ENCODE peak calls at places on chromosomes 12 and 14, in seven cellular contexts. K, Q, M, G, W, N and Z are unnamed samples.

GRCh38 chr14:99564256-99564902 is 39.6 kb downstream of the CCDC85C start:
- DNase-seq in G (peak), K (peak), Q (no peak), M (peak), N (no peak), W (no peak), Z (peak)

GRCh38 chr12:109607618-109608017 is 34.0 kb downstream of the MVK start:
- DNase-seq in N (no peak), K (no peak), M (no peak), G (no peak), W (no peak), Q (no peak), Z (no peak)

GRCh38 chr12:46452061-46452615 is 79.6 kb upstream of the SLC38A2 start:
- DNase-seq in G (no peak), N (peak), W (no peak), K (no peak), Q (no peak), M (no peak), Z (no peak)

GRCh38 chr14:96204151-96205058 is at the start of gene BDKRB2:
- DNase-seq in M (peak), W (no peak), N (peak), G (peak), K (peak), Q (peak), Z (peak)

GRCh38 chr12:47307680-47308399 is 228.1 kb upstream of the AMIGO2 start:
- DNase-seq in M (no peak), W (peak), K (peak), G (peak), Q (peak), N (peak), Z (peak)

GRCh38 chr14:68807148-68807600 is 14.3 kb upstream of the ZFP36L1 start:
- DNase-seq in W (peak), Q (no peak), G (peak), K (peak), M (peak), N (no peak), Z (peak)

GRCh38 chr12:89574736-89575208 is 48.9 kb upstream of the POC1B start:
- DNase-seq in G (peak), N (no peak), M (no peak), W (no peak), Q (peak), K (peak), Z (peak)

GRCh38 chr12:46187023-46187422 is 81.8 kb downstream of the SLC38A1 start:
- DNase-seq in W (no peak), N (no peak), G (peak), K (peak), M (peak), Q (no peak), Z (peak)

GRCh38 chr14:100748944-100749343 is 22.3 kb downstream of the DLK1 start:
- DNase-seq in K (no peak), Q (no peak), N (no peak), M (no peak), G (no peak), W (no peak), Z (no peak)

GRCh38 chr12:108231109-108231905 is 102.2 kb downstream of the WSCD2 start:
- DNase-seq in M (no peak), W (no peak), N (no peak), G (no peak), K (no peak), Q (no peak), Z (no peak)

GRCh38 chr12:10214877-10215267 is 2.2 kb downstream of the GABARAPL1 start:
- DNase-seq in G (peak), Q (no peak), M (no peak), N (no peak), K (peak), W (no peak), Z (peak)
- H3K4me3 ChIP-seq in G (peak), Q (no peak), M (peak), N (no peak), K (peak), W (peak), Z (peak)

GRCh38 chr14:89576132-89576923 is 159.3 kb upstream of the FOXN3 start:
- DNase-seq in M (no peak), G (no peak), Q (no peak), N (no peak), K (peak), W (no peak), Z (no peak)
- H3K4me3 ChIP-seq in M (no peak), G (no peak), Q (no peak), N (no peak), K (no peak), W (no peak), Z (no peak)

GRCh38 chr12:49296836-49297694 is 2.1 kb downstream of the PRPH start:
- DNase-seq in W (peak), M (no peak), N (peak), Q (no peak), K (no peak), G (no peak), Z (peak)
- H3K4me3 ChIP-seq in W (peak), M (peak), N (peak), Q (no peak), K (no peak), G (peak), Z (no peak)

DNA sequence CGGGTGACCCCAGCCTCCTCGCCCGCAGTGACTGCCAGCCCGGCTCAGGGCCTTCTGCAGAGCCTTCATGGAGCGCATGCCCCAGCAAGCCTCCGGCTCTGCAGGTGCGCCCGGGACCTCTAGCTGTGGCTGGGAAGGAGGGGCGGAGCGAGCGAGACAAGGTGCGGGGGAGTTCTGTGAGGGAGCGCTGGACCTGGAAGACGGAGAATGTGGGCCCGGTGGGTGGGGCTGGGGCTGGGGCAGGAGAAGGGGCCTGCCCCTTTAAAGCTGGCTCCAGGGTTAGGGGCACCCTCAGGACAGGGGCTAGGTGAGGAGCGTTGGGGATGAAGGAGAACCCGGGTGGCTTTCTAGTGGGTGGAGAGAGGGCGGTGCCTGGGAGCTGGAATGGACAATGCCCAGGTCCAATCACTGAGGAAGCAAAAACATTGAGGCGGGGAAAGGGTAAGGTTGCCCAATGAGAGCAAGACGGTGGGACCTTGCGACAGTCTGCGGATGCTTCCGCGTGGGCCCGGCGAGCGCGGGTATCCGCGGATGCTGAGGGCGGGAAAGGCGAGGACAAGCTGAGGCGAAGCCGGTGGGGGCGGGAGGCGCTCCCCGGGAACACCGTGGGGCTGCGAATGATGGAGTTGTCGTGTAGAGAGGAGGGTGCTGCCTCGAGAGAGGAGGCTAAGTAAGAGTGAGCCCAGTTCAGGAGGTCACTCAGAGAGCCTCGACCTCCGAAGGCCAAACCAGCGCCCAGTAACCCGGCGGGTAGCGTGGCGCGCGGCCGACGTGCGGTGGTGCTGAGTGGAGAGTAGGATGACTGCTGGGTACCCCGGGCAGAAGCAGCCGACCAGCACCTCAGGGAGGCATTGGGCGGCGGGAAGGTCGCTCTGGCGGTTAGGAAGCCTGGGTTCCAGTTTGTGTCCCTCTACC is at the start of gene GLS2:
- DNase-seq in W (peak), N (no peak), M (peak), Q (peak), K (peak), G (peak), Z (peak)
- H3K4me3 ChIP-seq in W (peak), N (no peak), M (peak), Q (no peak), K (peak), G (peak), Z (peak)

GRCh38 chr12:94244165-94245133 is 96.1 kb downstream of the PLXNC1 start:
- DNase-seq in G (no peak), Q (no peak), M (no peak), W (no peak), K (no peak), N (no peak), Z (no peak)
- H3K4me3 ChIP-seq in G (no peak), Q (no peak), M (no peak), W (no peak), K (no peak), N (no peak), Z (no peak)

DNA sequence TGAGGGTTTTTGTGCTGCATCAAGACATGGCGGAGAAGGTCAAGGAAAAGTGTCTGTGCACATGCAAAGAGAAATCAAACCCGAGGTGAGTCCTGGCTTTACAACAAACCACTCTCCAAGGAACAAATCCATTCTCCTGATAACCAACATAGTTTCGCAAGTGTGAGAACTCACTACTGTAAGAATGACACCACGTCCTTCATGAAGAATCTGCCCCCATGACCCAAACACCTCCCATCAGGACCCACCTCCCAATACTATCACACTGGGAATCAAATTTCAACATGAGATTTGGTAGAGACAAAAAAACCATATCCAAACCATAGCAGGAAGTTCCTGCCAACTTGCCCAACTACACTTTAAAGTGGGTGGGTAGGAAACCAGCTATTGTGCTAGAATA is 2.4 kb upstream of the ERC1 start:
- DNase-seq in W (peak), N (no peak), K (peak), Q (no peak), G (no peak), M (no peak), Z (peak)
- H3K4me3 ChIP-seq in W (no peak), N (no peak), K (no peak), Q (no peak), G (no peak), M (peak), Z (peak)

GRCh38 chr12:57215668-57216013 is 953 bp upstream of the NXPH4 start:
- DNase-seq in W (peak), N (no peak), K (peak), M (no peak), Q (no peak), G (no peak), Z (peak)

GRCh38 chr12:57214398-57214781 is 2.2 kb upstream of the NXPH4 start:
- DNase-seq in K (peak), W (peak), G (peak), N (no peak), M (peak), Q (peak), Z (peak)

GRCh38 chr12:57213763-57214397 is 2.7 kb upstream of the NXPH4 start:
- DNase-seq in K (no peak), W (no peak), N (no peak), G (no peak), Q (no peak), M (no peak), Z (no peak)

GRCh38 chr12:57216014-57216891 is at the start of gene NXPH4:
- DNase-seq in W (no peak), N (no peak), Q (no peak), M (peak), G (no peak), K (no peak), Z (peak)

DNA sequence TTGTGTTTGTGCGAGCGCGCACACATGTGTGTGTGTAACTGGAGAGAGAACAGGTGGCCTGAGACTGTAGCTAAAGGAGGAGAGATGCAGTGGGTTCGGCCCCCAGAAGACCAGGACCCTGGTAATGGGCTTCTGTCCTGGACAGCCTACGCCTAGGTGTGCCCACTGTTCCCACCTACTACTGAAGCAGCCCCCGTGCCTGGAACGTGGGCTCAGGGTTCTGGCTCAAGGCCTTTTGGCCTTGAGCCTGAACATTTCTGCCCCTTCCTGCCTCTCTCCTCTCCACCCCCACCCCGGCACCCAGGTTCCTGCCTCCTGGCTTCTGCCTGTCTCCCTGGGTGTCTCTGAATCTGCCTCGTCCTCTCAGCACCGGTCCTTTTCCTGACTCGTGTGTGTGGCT is 1.5 kb upstream of the NXPH4 start:
- DNase-seq in W (no peak), M (no peak), G (no peak), K (no peak), Q (no peak), N (no peak), Z (no peak)
- H3K4me3 ChIP-seq in W (no peak), M (no peak), G (no peak), K (no peak), Q (no peak), N (no peak), Z (no peak)

DNA sequence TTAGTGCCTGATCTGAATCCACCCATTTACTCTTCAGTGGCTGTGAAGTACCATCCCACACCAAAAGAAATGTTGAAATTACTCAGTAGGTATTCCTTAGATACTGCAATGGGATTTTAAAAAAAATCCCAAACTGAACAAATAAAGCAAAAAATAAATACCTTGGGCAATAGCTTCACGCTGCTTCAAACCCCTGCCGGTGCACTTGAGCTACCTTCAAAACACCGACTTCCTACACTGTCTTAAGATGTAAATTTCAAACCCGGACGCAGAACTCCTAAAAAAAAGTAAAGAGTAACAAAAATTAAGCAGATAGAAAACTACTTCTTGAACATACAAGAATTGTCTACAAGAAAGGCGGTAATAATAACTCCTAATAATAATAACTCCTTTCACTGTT is 677 bp downstream of the ABCC9 start:
- DNase-seq in G (no peak), K (no peak), M (no peak), W (no peak), Q (no peak), N (no peak), Z (no peak)
- H3K4me3 ChIP-seq in G (peak), K (peak), M (peak), W (peak), Q (no peak), N (no peak), Z (peak)

DNA sequence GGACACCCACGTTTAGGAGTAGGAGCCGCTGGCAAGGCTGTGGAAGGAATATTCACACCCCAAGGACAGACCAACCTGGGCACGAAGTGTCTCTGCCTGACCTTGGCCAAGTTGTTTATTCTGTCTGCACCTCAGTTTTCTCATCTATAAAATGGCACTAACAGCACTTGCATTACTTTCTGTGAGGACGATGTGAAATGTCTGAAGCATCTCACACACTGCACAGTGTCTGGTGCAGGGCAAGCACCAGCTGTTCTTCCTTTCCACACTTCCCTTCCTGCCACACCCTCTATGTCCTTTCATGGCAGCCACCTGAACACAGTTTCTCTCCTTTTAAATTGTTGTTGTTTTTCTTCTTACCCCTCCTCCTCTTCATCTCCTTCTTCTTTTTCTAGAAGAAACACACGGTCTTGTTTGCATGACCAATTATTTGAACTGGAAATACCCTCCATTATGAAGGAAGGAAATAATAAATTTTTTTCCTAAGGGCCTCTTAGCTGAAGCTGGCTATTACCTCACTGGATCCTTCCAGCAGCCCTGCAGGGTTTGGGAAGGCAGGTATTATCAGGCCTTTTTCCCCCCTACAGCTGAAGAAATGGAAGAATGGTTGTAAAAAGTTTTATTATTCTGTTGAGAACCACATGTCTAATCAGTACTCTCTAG is 42.9 kb upstream of the ATP23 start:
- DNase-seq in G (no peak), K (no peak), N (no peak), M (no peak), W (no peak), Q (no peak), Z (no peak)
- H3K4me3 ChIP-seq in G (no peak), K (no peak), N (no peak), M (no peak), W (peak), Q (no peak), Z (peak)

GRCh38 chr12:12267801-12268200 is 957 bp upstream of the LRP6 start:
- DNase-seq in Q (no peak), K (no peak), M (no peak), W (peak), G (no peak), N (no peak), Z (no peak)
- H3K4me3 ChIP-seq in Q (peak), K (peak), M (peak), W (peak), G (peak), N (peak), Z (peak)